ENCODE peak calls at places on chromosomes 11 and 22, in seven cellular contexts. F, X, H, O, Y, T and K are unnamed samples.

GRCh38 chr22:49026476-49027121 is 801.1 kb downstream of the BRD1 start:
- DNase-seq in X (no peak), T (no peak), H (no peak), Y (no peak), F (no peak), O (peak), K (peak)

GRCh38 chr11:76443254-76443935 is 1.4 kb upstream of the EMSY start:
- DNase-seq in Y (no peak), H (no peak), T (no peak), F (no peak), X (peak), O (no peak), K (no peak)

GRCh38 chr11:46003647-46004046 is 81.2 kb downstream of the LARGE2 start:
- DNase-seq in T (no peak), Y (no peak), H (no peak), F (peak), X (no peak), O (no peak), K (peak)

GRCh38 chr22:25484498-25484897 is 80.0 kb upstream of the GRK3 start:
- DNase-seq in F (no peak), H (no peak), Y (no peak), O (no peak), X (no peak), T (no peak), K (no peak)

GRCh38 chr11:21142007-21142406 is 472.6 kb downstream of the NELL1 start:
- DNase-seq in T (peak), H (no peak), O (peak), X (no peak), F (no peak), Y (no peak), K (peak)

GRCh38 chr22:24265734-24266133 is 4.9 kb upstream of the SPECC1L start:
- DNase-seq in X (no peak), T (no peak), Y (no peak), H (no peak), F (peak), O (no peak), K (no peak)

GRCh38 chr11:33941637-33942160 is 49.8 kb upstream of the LMO2 start:
- DNase-seq in F (no peak), T (no peak), X (peak), Y (no peak), H (no peak), O (no peak), K (peak)

GRCh38 chr11:130675456-130675855 is 227.0 kb downstream of the ADAMTS15 start:
- DNase-seq in H (no peak), T (no peak), F (peak), X (peak), O (no peak), Y (no peak), K (no peak)

GRCh38 chr11:129768356-129768755 is 47.3 kb upstream of the TMEM45B start:
- DNase-seq in O (no peak), T (no peak), H (no peak), Y (no peak), F (no peak), X (no peak), K (no peak)

GRCh38 chr22:35098921-35099320 is 33.0 kb downstream of the ISX start:
- DNase-seq in F (no peak), O (no peak), H (no peak), X (no peak), T (peak), Y (no peak), K (no peak)

GRCh38 chr11:76543006-76543703 is 98.3 kb downstream of the EMSY start:
- DNase-seq in F (peak), O (no peak), H (no peak), X (no peak), Y (no peak), T (no peak), K (no peak)

GRCh38 chr22:36762687-36763260 is 13.1 kb downstream of the IFT27 start:
- DNase-seq in H (no peak), T (no peak), X (peak), F (peak), O (peak), Y (no peak), K (no peak)

GRCh38 chr11:48005133-48005532 is 24.8 kb downstream of the PTPRJ start:
- DNase-seq in Y (no peak), T (no peak), O (no peak), F (no peak), X (no peak), H (no peak), K (no peak)

GRCh38 chr11:24163146-24163545 is 333.7 kb upstream of the LUZP2 start:
- DNase-seq in T (peak), H (no peak), X (peak), O (no peak), Y (no peak), F (peak), K (no peak)

GRCh38 chr11:130859896-130860295 is 56.4 kb downstream of the SNX19 start:
- DNase-seq in O (no peak), Y (no peak), F (no peak), H (no peak), T (no peak), X (no peak), K (no peak)

GRCh38 chr11:92206441-92206840 is 18.2 kb upstream of the FAT3 start:
- DNase-seq in O (no peak), H (no peak), T (peak), X (no peak), F (no peak), Y (no peak), K (no peak)
- H2BK120ac ChIP-seq in O (no peak), H (no peak), T (no peak), X (no peak), F (no peak), Y (no peak), K (no peak)

GRCh38 chr11:19243601-19244000 is 2.9 kb upstream of the E2F8 start:
- DNase-seq in F (no peak), O (no peak), T (no peak), X (no peak), Y (no peak), H (no peak), K (no peak)

GRCh38 chr11:19244621-19245020 is 3.9 kb upstream of the E2F8 start:
- DNase-seq in X (no peak), F (no peak), O (no peak), Y (no peak), T (peak), H (no peak), K (peak)

GRCh38 chr11:19244084-19244483 is 3.3 kb upstream of the E2F8 start:
- DNase-seq in T (peak), O (no peak), X (no peak), H (no peak), F (no peak), Y (no peak), K (no peak)

GRCh38 chr11:19242184-19242932 is 1.6 kb upstream of the E2F8 start:
- DNase-seq in T (no peak), O (peak), Y (no peak), X (peak), H (no peak), F (no peak), K (peak)

GRCh38 chr11:19243143-19243542 is 2.4 kb upstream of the E2F8 start:
- DNase-seq in T (no peak), O (no peak), F (no peak), Y (no peak), H (no peak), X (no peak), K (no peak)
- H2BK120ac ChIP-seq in T (no peak), O (no peak), F (no peak), Y (no peak), H (no peak), X (no peak), K (no peak)

DNA sequence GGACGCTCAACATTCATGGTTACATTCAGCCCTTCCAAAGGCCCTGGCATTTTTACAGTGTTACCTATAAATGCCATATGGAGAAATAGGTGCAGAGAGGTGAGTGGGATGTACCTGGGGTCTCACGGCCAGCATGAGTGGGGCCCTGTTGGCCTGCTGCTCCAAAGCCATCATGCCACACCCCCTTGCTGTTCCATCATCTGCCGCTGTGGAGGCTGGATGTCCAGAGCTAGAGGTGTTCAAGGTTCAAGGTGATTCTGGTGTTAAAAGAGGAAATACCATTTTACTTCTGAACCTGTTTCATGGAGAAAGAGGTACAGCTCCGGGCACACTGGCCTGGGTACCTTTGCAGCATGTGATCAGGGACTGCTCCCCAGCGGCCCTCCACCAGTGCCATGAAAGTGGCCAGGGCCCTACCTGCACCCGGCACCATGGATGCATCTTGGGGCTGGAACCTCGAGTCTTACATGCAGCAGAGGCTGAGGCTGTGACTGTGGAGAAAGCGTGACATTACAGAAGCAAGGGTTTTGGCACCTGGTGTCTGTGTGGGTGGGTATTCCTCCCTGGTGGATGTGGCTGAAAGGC is 68.6 kb downstream of the PARVB start:
- DNase-seq in F (no peak), H (no peak), Y (no peak), T (no peak), X (no peak), O (no peak), K (no peak)
- H2BK120ac ChIP-seq in F (no peak), H (no peak), Y (no peak), T (no peak), X (no peak), O (no peak), K (no peak)

GRCh38 chr22:27790396-27791216 is 10.9 kb downstream of the MN1 start:
- DNase-seq in X (no peak), Y (no peak), H (no peak), O (no peak), T (no peak), F (no peak), K (no peak)
- H2BK120ac ChIP-seq in X (no peak), Y (no peak), H (no peak), O (no peak), T (no peak), F (no peak), K (no peak)

DNA sequence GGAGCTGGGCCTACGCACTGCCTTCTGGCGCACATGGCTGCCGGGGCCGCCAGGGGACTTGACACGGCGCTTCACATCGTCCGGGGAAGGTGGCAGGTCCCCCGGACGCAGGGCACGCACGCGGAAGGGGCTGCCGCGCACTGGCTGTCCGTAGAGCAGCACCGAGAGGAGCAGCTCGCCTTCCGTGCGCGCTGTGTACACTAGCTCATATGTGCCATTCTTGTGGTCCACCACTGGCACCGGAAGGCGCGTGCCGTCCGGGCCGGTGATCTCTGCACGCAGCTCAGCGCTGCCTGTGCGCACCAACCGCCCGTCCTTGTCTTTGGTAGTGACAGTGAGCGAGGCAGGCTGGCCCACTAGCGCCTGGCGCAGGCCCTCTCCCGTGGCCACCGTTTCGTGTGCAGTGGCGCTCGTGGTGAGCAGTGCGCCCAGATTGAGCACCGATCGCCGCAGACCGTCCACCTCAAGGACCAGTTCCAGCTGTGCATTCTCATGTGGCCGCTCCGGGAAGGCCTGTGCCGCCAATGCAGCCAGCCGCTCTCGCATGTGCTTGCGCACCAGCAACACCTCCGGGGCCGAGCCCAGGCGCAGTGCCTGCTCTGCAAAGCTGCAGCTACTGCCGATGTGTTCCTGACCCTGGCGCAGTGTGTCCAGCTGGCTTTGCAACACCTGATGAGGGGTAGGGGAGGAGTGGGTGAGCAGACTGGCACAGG is 15.7 kb upstream of the HPX start:
- DNase-seq in F (no peak), X (no peak), T (no peak), Y (no peak), O (no peak), H (no peak), K (no peak)
- H2BK120ac ChIP-seq in F (no peak), X (no peak), T (no peak), Y (no peak), O (no peak), H (no peak), K (no peak)